ENCODE peak calls at places on chromosome 4, in eight cellular contexts. A is AG10803, R is pancreas, Q is uterus, S is dorsolateral prefrontal cortex, N is choroid plexus epithelial cell, G is MM.1S, B is GM23338. Z is an unnamed sample.

GRCh38 chr4:5051692-5052423 is 578 bp downstream of the STK32B start:
- DNase-seq in Q (no peak), N (no peak), B (peak), S (no peak), A (peak), G (no peak), R (peak), Z (no peak)

GRCh38 chr4:52956691-52957090 is 94.6 kb downstream of the RASL11B start:
- DNase-seq in Q (no peak), S (no peak), R (no peak), G (no peak), N (peak), A (peak), B (no peak), Z (no peak)

GRCh38 chr4:31156221-31156620 is 436.1 kb downstream of the PCDH7 start:
- DNase-seq in B (no peak), S (no peak), R (no peak), N (no peak), A (no peak), Q (no peak), G (no peak), Z (no peak)

GRCh38 chr4:15756361-15756861 is 21.7 kb upstream of the CD38 start:
- DNase-seq in A (no peak), R (no peak), S (no peak), G (peak), Q (no peak), N (peak), B (no peak), Z (no peak)

GRCh38 chr4:53619431-53619830 is 28.1 kb upstream of the LNX1 start:
- DNase-seq in A (peak), S (no peak), R (no peak), N (no peak), Q (no peak), G (no peak), B (no peak), Z (no peak)

GRCh38 chr4:111323916-111324315 is 701.0 kb upstream of the PITX2 start:
- DNase-seq in R (no peak), B (no peak), A (peak), G (no peak), Q (no peak), S (no peak), N (peak), Z (no peak)

GRCh38 chr4:160353548-160353947 is 1250.7 kb downstream of the RAPGEF2 start:
- DNase-seq in S (no peak), R (no peak), N (no peak), G (peak), A (no peak), Q (no peak), B (no peak), Z (no peak)

GRCh38 chr4:172648471-172648870 is 520.1 kb upstream of the GALNT7 start:
- DNase-seq in A (no peak), R (no peak), Q (no peak), N (peak), S (no peak), B (no peak), G (peak), Z (no peak)

DNA sequence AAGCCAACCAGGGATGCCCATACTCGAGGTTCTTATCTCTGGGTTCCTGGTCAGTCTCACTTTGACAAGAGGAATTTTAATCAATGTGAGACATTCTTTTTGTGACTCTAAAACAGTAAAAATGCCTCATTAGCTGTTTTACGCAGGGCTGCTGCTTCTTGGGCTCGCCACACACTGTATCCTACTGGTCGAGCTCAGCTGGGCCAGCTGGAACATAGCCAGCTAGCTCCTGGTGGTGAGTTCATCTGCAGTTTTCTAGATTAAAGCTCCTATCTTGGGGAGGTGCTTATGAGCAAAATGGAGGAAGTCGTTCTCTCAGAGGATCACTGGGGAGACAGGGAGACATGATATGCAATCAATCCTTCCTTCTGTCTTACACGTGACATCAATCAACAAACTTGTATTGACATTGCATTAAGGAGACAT is 55.9 kb upstream of the LEF1 start:
- DNase-seq in R (peak), A (peak), N (peak), G (no peak), Q (no peak), B (no peak), S (no peak), Z (no peak)
- TF ChIP-seq CTCF in R (no peak), A (no peak), N (peak), G (no peak), Q (no peak), B (no peak), S (no peak), Z (no peak)

DNA sequence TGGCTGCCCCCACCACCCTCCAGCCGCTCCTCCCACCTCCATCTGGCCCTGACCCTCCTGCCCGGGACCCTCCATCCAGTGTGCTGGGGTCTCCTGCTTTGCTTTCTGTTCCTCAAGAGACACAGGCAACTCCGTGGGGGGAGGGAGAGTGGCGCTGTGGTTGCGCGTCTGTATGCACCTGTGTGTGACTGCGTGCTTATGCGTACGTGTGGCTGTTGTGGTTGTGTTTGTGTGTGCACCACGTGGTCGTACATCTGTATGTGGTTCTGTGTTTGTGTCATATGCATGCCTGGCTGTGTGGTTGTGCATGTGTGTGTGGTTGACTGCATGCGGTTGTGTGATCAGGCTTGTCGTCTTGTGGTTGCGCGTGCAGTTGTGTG is 33.2 kb downstream of the CPLX1 start:
- DNase-seq in G (no peak), Q (no peak), B (no peak), S (no peak), A (peak), N (no peak), R (no peak), Z (peak)
- H3K4me3 ChIP-seq in G (no peak), Q (no peak), B (no peak), S (no peak), A (no peak), N (no peak), R (peak), Z (no peak)

GRCh38 chr4:105634402-105634801 is 74.1 kb downstream of the INTS12 start:
- DNase-seq in A (no peak), N (no peak), G (peak), Q (no peak), B (no peak), R (no peak), S (no peak), Z (no peak)

GRCh38 chr4:105633241-105633640 is 75.2 kb downstream of the INTS12 start:
- DNase-seq in R (peak), B (no peak), N (no peak), G (no peak), S (no peak), Q (no peak), A (no peak), Z (no peak)

GRCh38 chr4:105632599-105632998 is 75.9 kb downstream of the INTS12 start:
- DNase-seq in R (no peak), N (no peak), Q (no peak), A (no peak), B (peak), S (no peak), G (peak), Z (no peak)

GRCh38 chr4:105630670-105631655 is 77.5 kb downstream of the INTS12 start:
- DNase-seq in G (no peak), S (no peak), R (no peak), A (no peak), N (no peak), B (no peak), Q (no peak), Z (no peak)

GRCh38 chr4:105631818-105632400 is 76.6 kb downstream of the INTS12 start:
- DNase-seq in Q (no peak), B (peak), N (no peak), S (no peak), R (no peak), A (no peak), G (peak), Z (no peak)
- TF ChIP-seq CTCF in Q (peak), B (peak), N (no peak), S (peak), R (no peak), A (peak), G (peak), Z (peak)

GRCh38 chr4:86980230-86980629 is 45.4 kb downstream of the AFF1 start:
- DNase-seq in G (no peak), N (no peak), B (no peak), S (no peak), Q (no peak), A (no peak), R (no peak), Z (no peak)
- H3K4me3 ChIP-seq in G (no peak), N (no peak), B (no peak), S (no peak), Q (no peak), A (no peak), R (no peak), Z (no peak)

GRCh38 chr4:170872794-170873193 is 783.0 kb upstream of the AADAT start:
- DNase-seq in A (no peak), R (no peak), B (no peak), N (no peak), S (no peak), G (no peak), Q (no peak), Z (no peak)

DNA sequence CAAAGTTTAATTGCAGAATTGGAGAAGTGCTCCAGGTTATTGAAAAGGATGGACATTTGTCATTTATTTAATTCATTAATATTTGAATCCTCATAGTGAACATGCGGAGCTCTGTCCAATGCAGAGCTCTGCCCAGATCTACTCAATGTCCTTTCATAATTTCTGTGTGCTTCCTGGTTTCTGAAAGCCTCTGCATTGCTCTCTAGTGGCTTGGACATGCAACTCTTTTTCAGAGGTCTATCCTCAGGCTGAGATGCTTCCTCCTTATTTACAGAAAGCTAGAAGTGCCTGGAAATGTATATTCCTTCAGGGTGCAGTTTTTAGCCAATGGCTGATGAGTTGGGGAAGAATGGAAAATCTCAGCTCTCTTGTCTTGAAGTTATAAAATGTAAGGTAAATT is 786.1 kb upstream of the AADAT start:
- DNase-seq in R (no peak), B (peak), Q (no peak), G (no peak), A (no peak), S (no peak), N (peak), Z (no peak)
- TF ChIP-seq CTCF in R (no peak), B (peak), Q (no peak), G (no peak), A (no peak), S (no peak), N (peak), Z (no peak)

GRCh38 chr4:122731676-122732075 is 828 bp upstream of the BBS12 start:
- DNase-seq in Q (no peak), G (no peak), S (no peak), A (no peak), R (no peak), N (no peak), B (no peak), Z (no peak)
- H3K4me3 ChIP-seq in Q (peak), G (no peak), S (peak), A (peak), R (peak), N (no peak), B (peak), Z (peak)

GRCh38 chr4:186946682-186947294 is 223.1 kb upstream of the FAT1 start:
- DNase-seq in N (peak), R (peak), Q (no peak), A (no peak), B (peak), S (no peak), G (no peak), Z (peak)
- TF ChIP-seq CTCF in N (peak), R (peak), Q (peak), A (peak), B (peak), S (no peak), G (peak), Z (peak)

GRCh38 chr4:84497835-84498202 is 1.3 kb downstream of the NKX6-1 start:
- DNase-seq in N (no peak), A (no peak), S (no peak), R (no peak), G (no peak), Q (no peak), B (no peak), Z (no peak)
- H3K4me3 ChIP-seq in N (peak), A (peak), S (peak), R (peak), G (peak), Q (peak), B (peak), Z (no peak)